ENCODE peak calls at places on chromosome 5, in seven cellular contexts. B, K, Z, U, N, F and H are unnamed samples.

GRCh38 chr5:56817306-56817986 is 2.1 kb downstream of the MAP3K1 start:
- DNase-seq in B (no peak), K (no peak), U (peak; percentile 15), Z (no peak), F (no peak), N (no peak), H (no peak)

GRCh38 chr5:172543484-172544298 is 89.4 kb upstream of the SH3PXD2B start:
- DNase-seq in B (no peak), F (no peak), Z (no peak), U (peak; percentile 14), N (no peak), K (no peak), H (no peak)

GRCh38 chr5:142438573-142438972 is 113.8 kb upstream of the SPRY4 start:
- DNase-seq in F (no peak), U (peak; percentile 27), K (no peak), Z (no peak), N (no peak), B (no peak), H (no peak)

GRCh38 chr5:74016373-74016772 is 390.4 kb downstream of the ARHGEF28 start:
- DNase-seq in B (no peak), N (no peak), Z (no peak), K (no peak), U (no peak), F (no peak), H (no peak)

GRCh38 chr5:132072070-132072469 is 1.5 kb upstream of the CSF2 start:
- DNase-seq in F (no peak), Z (no peak), K (no peak), B (no peak), U (no peak), N (no peak), H (no peak)

GRCh38 chr5:31324832-31325231 is 131.3 kb downstream of the CDH6 start:
- DNase-seq in K (no peak), Z (no peak), N (no peak), U (no peak), F (no peak), B (no peak), H (no peak)

GRCh38 chr5:88870280-88870679 is 12.7 kb downstream of the MEF2C start:
- DNase-seq in F (no peak), B (no peak), K (no peak), N (no peak), U (no peak), Z (no peak), H (no peak)

GRCh38 chr5:91535508-91535907 is 152.4 kb upstream of the ARRDC3 start:
- DNase-seq in B (no peak), K (no peak), F (no peak), Z (no peak), N (no peak), U (no peak), H (no peak)

GRCh38 chr5:61464512-61464911 is 132.5 kb downstream of the ZSWIM6 start:
- DNase-seq in F (no peak), N (no peak), K (no peak), U (no peak), B (no peak), Z (no peak), H (no peak)

GRCh38 chr5:172488221-172488620 is 33.9 kb upstream of the SH3PXD2B start:
- DNase-seq in U (no peak), B (no peak), K (no peak), F (no peak), N (no peak), Z (no peak), H (no peak)

GRCh38 chr5:177306674-177307543 is 3.3 kb downstream of the PRELID1 start:
- DNase-seq in F (no peak), N (no peak), K (no peak), B (no peak), U (no peak), Z (no peak), H (no peak)

GRCh38 chr5:179129607-179130071 is 69.5 kb downstream of the ZNF354C start:
- DNase-seq in U (no peak), F (no peak), K (no peak), B (no peak), Z (no peak), N (no peak), H (no peak)

GRCh38 chr5:176564002-176564401 is 14.9 kb downstream of the CDHR2 start:
- DNase-seq in K (no peak), U (peak; percentile 13), B (no peak), F (no peak), Z (no peak), N (no peak), H (no peak)

GRCh38 chr5:2895196-2895595 is 143.7 kb upstream of the IRX2 start:
- DNase-seq in N (no peak), U (no peak), F (no peak), B (no peak), Z (no peak), K (no peak), H (no peak)

GRCh38 chr5:98604301-98604700 is 169.2 kb upstream of the RGMB start:
- DNase-seq in K (no peak), U (peak; percentile 47), B (no peak), N (no peak), Z (no peak), F (no peak), H (no peak)

GRCh38 chr5:150142800-150143724 is 12.6 kb downstream of the PDGFRB start:
- DNase-seq in Z (no peak), U (peak; percentile 99), N (peak; percentile 59), F (no peak), B (peak; percentile 84), K (no peak), H (no peak)

GRCh38 chr5:165616550-165617430 is 2111.4 kb downstream of the MAT2B start:
- DNase-seq in B (peak; percentile 35), F (no peak), N (no peak), K (no peak), Z (no peak), U (no peak), H (no peak)

GRCh38 chr5:31965227-31965626 is 208.9 kb downstream of the GOLPH3 start:
- DNase-seq in F (no peak), K (no peak), Z (no peak), N (no peak), B (no peak), U (no peak), H (no peak)

GRCh38 chr5:6583049-6583880 is 49.6 kb downstream of the NSUN2 start:
- DNase-seq in U (peak; percentile 33), Z (peak; percentile 31), F (peak; percentile 5), B (no peak), N (no peak), K (no peak), H (peak; percentile 84)

GRCh38 chr5:62593331-62593730 is 14.7 kb downstream of the LRRC70 start:
- DNase-seq in N (no peak), F (no peak), Z (no peak), K (no peak), U (peak; percentile 54), B (no peak), H (no peak)

GRCh38 chr5:96745844-96746531 is 61.8 kb downstream of the ERAP1 start:
- DNase-seq in K (no peak), N (no peak), B (no peak), F (no peak), Z (no peak), U (peak; percentile 48), H (no peak)

GRCh38 chr5:142545653-142546322 is 140.1 kb downstream of the FGF1 start:
- DNase-seq in Z (no peak), N (no peak), U (peak; percentile 77), K (no peak), B (no peak), F (no peak), H (no peak)